ENCODE peak calls at places on chromosomes 4 and X, in five cellular contexts. One of them, this sample, is unnamed.

GRCh38 chr4:169315530-169316306 is 45.0 kb upstream of the SH3RF1 start:
- DNase-seq in heart left ventricle: no peak
- DNase-seq in ascending aorta: no peak
- DNase-seq in fibroblast of lung: peak
- DNase-seq in CD4-positive, alpha-beta T cell: no peak
- DNase-seq in this sample: no peak

GRCh38 chrX:104565791-104566687 is at the start of gene IL1RAPL2:
- DNase-seq in heart left ventricle: no peak
- DNase-seq in ascending aorta: no peak
- DNase-seq in fibroblast of lung: peak
- DNase-seq in CD4-positive, alpha-beta T cell: no peak
- DNase-seq in this sample: no peak

GRCh38 chrX:17697191-17697590 is 40.1 kb upstream of the SCML1 start:
- DNase-seq in heart left ventricle: no peak
- DNase-seq in ascending aorta: no peak
- DNase-seq in fibroblast of lung: no peak
- DNase-seq in CD4-positive, alpha-beta T cell: no peak
- DNase-seq in this sample: no peak

GRCh38 chr4:4386296-4386735 is 586 bp upstream of the NSG1 start:
- DNase-seq in heart left ventricle: no peak
- DNase-seq in ascending aorta: no peak
- DNase-seq in fibroblast of lung: no peak
- DNase-seq in CD4-positive, alpha-beta T cell: peak
- DNase-seq in this sample: no peak

GRCh38 chrX:53082773-53083616 is 828 bp downstream of the TSPYL2 start:
- DNase-seq in heart left ventricle: no peak
- DNase-seq in ascending aorta: no peak
- DNase-seq in fibroblast of lung: no peak
- DNase-seq in CD4-positive, alpha-beta T cell: no peak
- DNase-seq in this sample: no peak

GRCh38 chr4:8656185-8656517 is 63.6 kb downstream of the CPZ start:
- DNase-seq in heart left ventricle: peak
- DNase-seq in ascending aorta: no peak
- DNase-seq in fibroblast of lung: no peak
- DNase-seq in CD4-positive, alpha-beta T cell: no peak
- DNase-seq in this sample: no peak

GRCh38 chr4:24321151-24321550 is 263.2 kb downstream of the DHX15 start:
- DNase-seq in heart left ventricle: no peak
- DNase-seq in ascending aorta: no peak
- DNase-seq in fibroblast of lung: peak
- DNase-seq in CD4-positive, alpha-beta T cell: no peak
- DNase-seq in this sample: no peak

GRCh38 chr4:165060938-165061337 is 7.3 kb downstream of the TRIM75 start:
- DNase-seq in heart left ventricle: no peak
- DNase-seq in ascending aorta: no peak
- DNase-seq in fibroblast of lung: no peak
- DNase-seq in CD4-positive, alpha-beta T cell: no peak
- DNase-seq in this sample: no peak

GRCh38 chr4:118032691-118033090 is 1.6 kb upstream of the NDST3 start:
- DNase-seq in heart left ventricle: no peak
- DNase-seq in ascending aorta: no peak
- DNase-seq in fibroblast of lung: peak
- DNase-seq in CD4-positive, alpha-beta T cell: no peak
- DNase-seq in this sample: no peak

GRCh38 chr4:183508693-183509092 is 3.8 kb downstream of the ING2 start:
- DNase-seq in heart left ventricle: no peak
- DNase-seq in ascending aorta: no peak
- DNase-seq in fibroblast of lung: no peak
- DNase-seq in CD4-positive, alpha-beta T cell: no peak
- DNase-seq in this sample: no peak

GRCh38 chr4:10721616-10722015 is 37.0 kb upstream of the CLNK start:
- DNase-seq in heart left ventricle: no peak
- DNase-seq in ascending aorta: no peak
- DNase-seq in fibroblast of lung: no peak
- DNase-seq in CD4-positive, alpha-beta T cell: no peak
- DNase-seq in this sample: no peak

GRCh38 chr4:151519728-151520415 is 110.9 kb downstream of the FHIP1A start:
- DNase-seq in heart left ventricle: no peak
- DNase-seq in ascending aorta: no peak
- DNase-seq in fibroblast of lung: no peak
- DNase-seq in CD4-positive, alpha-beta T cell: no peak
- DNase-seq in this sample: no peak

GRCh38 chr4:31298737-31299136 is 578.6 kb downstream of the PCDH7 start:
- DNase-seq in heart left ventricle: no peak
- DNase-seq in ascending aorta: no peak
- DNase-seq in fibroblast of lung: no peak
- DNase-seq in CD4-positive, alpha-beta T cell: no peak
- DNase-seq in this sample: no peak

GRCh38 chr4:164383187-164384181 is 370.4 kb upstream of the SMIM31 start:
- DNase-seq in heart left ventricle: no peak
- DNase-seq in ascending aorta: no peak
- DNase-seq in fibroblast of lung: peak
- DNase-seq in CD4-positive, alpha-beta T cell: no peak
- DNase-seq in this sample: no peak

GRCh38 chr4:60485279-60485678 is 714.8 kb upstream of the ADGRL3 start:
- DNase-seq in heart left ventricle: no peak
- DNase-seq in ascending aorta: no peak
- DNase-seq in fibroblast of lung: no peak
- DNase-seq in CD4-positive, alpha-beta T cell: no peak
- DNase-seq in this sample: no peak

GRCh38 chr4:140266958-140267568 is 106.4 kb upstream of the SCOC start:
- DNase-seq in heart left ventricle: no peak
- DNase-seq in ascending aorta: no peak
- DNase-seq in fibroblast of lung: peak
- DNase-seq in CD4-positive, alpha-beta T cell: no peak
- DNase-seq in this sample: no peak

GRCh38 chr4:2866891-2867290 is 23.2 kb downstream of the ADD1 start:
- DNase-seq in heart left ventricle: no peak
- DNase-seq in ascending aorta: no peak
- DNase-seq in fibroblast of lung: peak
- DNase-seq in CD4-positive, alpha-beta T cell: no peak
- DNase-seq in this sample: no peak

GRCh38 chr4:2865381-2865780 is 21.7 kb downstream of the ADD1 start:
- DNase-seq in heart left ventricle: no peak
- DNase-seq in ascending aorta: no peak
- DNase-seq in fibroblast of lung: peak
- DNase-seq in CD4-positive, alpha-beta T cell: no peak
- DNase-seq in this sample: no peak

GRCh38 chr4:2867758-2868491 is 24.3 kb downstream of the ADD1 start:
- DNase-seq in heart left ventricle: no peak
- DNase-seq in ascending aorta: no peak
- DNase-seq in fibroblast of lung: peak
- DNase-seq in CD4-positive, alpha-beta T cell: no peak
- DNase-seq in this sample: no peak

GRCh38 chr4:2868840-2869487 is 25.3 kb downstream of the ADD1 start:
- DNase-seq in heart left ventricle: no peak
- DNase-seq in ascending aorta: no peak
- DNase-seq in fibroblast of lung: no peak
- DNase-seq in CD4-positive, alpha-beta T cell: no peak
- DNase-seq in this sample: no peak

DNA sequence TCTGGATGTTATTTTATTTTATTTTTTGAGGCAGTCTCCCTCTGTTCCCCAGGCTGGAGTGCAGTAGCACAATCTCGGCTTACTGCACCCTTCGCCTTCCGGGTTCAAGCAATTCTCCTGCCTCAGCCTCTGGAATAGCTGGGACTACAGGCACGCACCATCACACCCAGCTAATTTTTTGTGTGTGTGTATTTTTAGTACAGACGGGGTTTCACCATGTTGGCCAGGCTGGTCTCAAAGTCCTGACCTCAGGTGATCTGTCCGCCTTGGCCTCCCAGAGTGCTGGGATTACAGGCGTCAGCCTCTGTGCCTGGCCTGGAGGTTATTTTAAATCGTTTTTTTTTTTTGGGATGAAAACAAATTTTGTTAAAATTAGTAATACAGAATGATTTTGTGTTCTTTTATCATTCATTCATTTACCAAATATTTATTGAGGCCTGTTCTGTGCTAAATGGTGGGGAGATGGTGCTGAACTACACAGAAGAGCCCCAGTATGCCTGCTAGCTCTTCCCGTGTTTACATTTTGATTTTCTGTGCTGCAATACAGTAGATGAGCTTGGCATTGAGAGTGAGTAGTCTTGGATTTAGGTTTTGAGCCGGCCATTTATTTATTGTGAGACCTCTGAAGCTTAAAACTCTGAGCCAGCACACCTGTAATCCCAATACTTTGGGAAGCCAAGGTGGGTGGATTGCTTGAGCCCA is 22.7 kb downstream of the ADD1 start:
- DNase-seq in heart left ventricle: no peak
- DNase-seq in ascending aorta: no peak
- DNase-seq in fibroblast of lung: no peak
- DNase-seq in CD4-positive, alpha-beta T cell: no peak
- DNase-seq in this sample: no peak
- H3K27ac ChIP-seq in heart left ventricle: peak
- H3K27ac ChIP-seq in ascending aorta: no peak
- H3K27ac ChIP-seq in fibroblast of lung: no peak
- H3K27ac ChIP-seq in CD4-positive, alpha-beta T cell: no peak
- H3K27ac ChIP-seq in this sample: no peak

DNA sequence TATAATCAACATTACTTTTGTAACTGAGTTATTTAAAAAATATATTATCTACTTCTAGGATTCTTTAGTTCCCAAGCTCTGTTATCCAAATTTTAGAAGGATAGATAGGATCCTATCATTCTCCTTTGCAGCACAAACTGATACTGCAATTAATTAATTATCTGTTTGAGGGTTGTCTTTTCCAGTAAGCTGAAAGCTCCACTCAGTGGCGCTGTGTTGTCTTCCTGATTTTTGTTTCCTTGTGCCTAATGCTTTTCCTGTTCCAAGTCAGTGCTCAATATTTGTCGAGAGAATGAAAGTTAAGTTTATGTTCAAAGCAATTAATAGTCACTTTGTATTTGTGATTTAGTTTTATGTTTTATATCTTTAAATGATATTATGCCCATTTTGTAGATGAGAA is 107.4 kb upstream of the ANK2 start:
- DNase-seq in heart left ventricle: no peak
- DNase-seq in ascending aorta: no peak
- DNase-seq in fibroblast of lung: no peak
- DNase-seq in CD4-positive, alpha-beta T cell: no peak
- DNase-seq in this sample: no peak
- TF ChIP-seq CTCF in heart left ventricle: no peak
- TF ChIP-seq CTCF in ascending aorta: no peak
- TF ChIP-seq CTCF in fibroblast of lung: no peak
- TF ChIP-seq CTCF in CD4-positive, alpha-beta T cell: no peak
- TF ChIP-seq CTCF in this sample: no peak

DNA sequence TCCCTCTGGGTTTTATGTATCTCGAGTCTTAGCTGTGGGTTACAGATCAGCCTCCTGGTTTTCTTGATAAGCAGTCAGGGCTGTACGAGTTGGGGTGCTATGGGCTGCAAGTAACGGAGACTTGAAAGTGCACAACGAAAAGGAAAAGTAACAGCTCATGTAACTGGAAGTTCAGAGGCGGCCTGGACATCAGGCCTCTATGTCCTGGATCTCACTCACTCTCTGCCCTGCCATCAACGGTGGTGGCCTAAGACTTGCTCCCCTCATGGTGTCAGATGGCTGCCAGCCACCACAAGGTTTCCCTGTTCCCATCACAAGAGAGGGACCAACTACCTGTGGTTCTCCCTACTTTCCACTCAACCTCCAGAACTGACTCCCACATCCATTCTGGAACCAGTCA is 4.8 kb downstream of the PPP2R2C start:
- DNase-seq in heart left ventricle: peak
- DNase-seq in ascending aorta: no peak
- DNase-seq in fibroblast of lung: no peak
- DNase-seq in CD4-positive, alpha-beta T cell: no peak
- DNase-seq in this sample: no peak
- H3K27ac ChIP-seq in heart left ventricle: no peak
- H3K27ac ChIP-seq in ascending aorta: no peak
- H3K27ac ChIP-seq in fibroblast of lung: no peak
- H3K27ac ChIP-seq in CD4-positive, alpha-beta T cell: no peak
- H3K27ac ChIP-seq in this sample: no peak

GRCh38 chr4:100738388-100739165 is 220.8 kb upstream of the EMCN start:
- DNase-seq in heart left ventricle: no peak
- DNase-seq in ascending aorta: no peak
- DNase-seq in fibroblast of lung: peak
- DNase-seq in CD4-positive, alpha-beta T cell: no peak
- DNase-seq in this sample: peak
- TF ChIP-seq CTCF in heart left ventricle: peak
- TF ChIP-seq CTCF in ascending aorta: no peak
- TF ChIP-seq CTCF in fibroblast of lung: no peak
- TF ChIP-seq CTCF in CD4-positive, alpha-beta T cell: no peak
- TF ChIP-seq CTCF in this sample: no peak

GRCh38 chr4:100347241-100347640 is 157.0 kb upstream of the DDIT4L start:
- DNase-seq in heart left ventricle: no peak
- DNase-seq in ascending aorta: no peak
- DNase-seq in fibroblast of lung: no peak
- DNase-seq in CD4-positive, alpha-beta T cell: no peak
- DNase-seq in this sample: no peak

DNA sequence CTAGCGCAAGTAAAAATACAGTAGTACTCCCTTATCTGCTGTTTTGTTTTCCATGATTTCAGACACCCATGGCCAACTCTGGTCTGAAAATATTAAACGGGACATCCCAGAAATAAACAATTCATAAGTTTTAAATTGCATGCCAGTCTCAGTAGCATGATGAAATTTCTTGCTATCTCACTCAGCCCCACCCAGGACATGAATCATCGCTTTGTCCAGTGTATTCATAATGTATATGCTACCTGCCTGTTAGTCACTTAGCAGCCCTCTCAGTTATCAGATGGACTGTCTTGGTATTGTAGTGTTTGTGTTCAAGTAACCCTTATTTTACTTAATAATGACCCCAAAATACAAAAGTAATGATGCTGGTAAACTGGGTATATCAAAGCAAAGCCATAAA is 158.2 kb upstream of the DDIT4L start:
- DNase-seq in heart left ventricle: no peak
- DNase-seq in ascending aorta: no peak
- DNase-seq in fibroblast of lung: peak
- DNase-seq in CD4-positive, alpha-beta T cell: no peak
- DNase-seq in this sample: no peak
- H3K27ac ChIP-seq in heart left ventricle: no peak
- H3K27ac ChIP-seq in ascending aorta: no peak
- H3K27ac ChIP-seq in fibroblast of lung: no peak
- H3K27ac ChIP-seq in CD4-positive, alpha-beta T cell: no peak
- H3K27ac ChIP-seq in this sample: no peak